ENCODE peak calls at places on chromosomes 13 and 19, in four cellular contexts. One of them, this sample, is unnamed. For H3K4me1, the result is how much of the 10 kb centered on the place peaks cover.

GRCh38 chr19:17172624-17173345 is 42.4 kb upstream of the USE1 start:
- DNase-seq in PC-3: no peak
- DNase-seq in IMR-90: no peak
- DNase-seq in adrenal gland: no peak
- DNase-seq in this sample: no peak

GRCh38 chr13:66704110-66704509 is 526.0 kb downstream of the PCDH9 start:
- DNase-seq in IMR-90: no peak
- DNase-seq in adrenal gland: no peak
- DNase-seq in PC-3: no peak
- DNase-seq in this sample: no peak

GRCh38 chr19:35717665-35718344 is at the start of gene KMT2B:
- DNase-seq in IMR-90: no peak
- DNase-seq in adrenal gland: no peak
- DNase-seq in PC-3: peak
- DNase-seq in this sample: peak

GRCh38 chr13:25966086-25966485 is 85.7 kb downstream of the SHISA2 start:
- DNase-seq in PC-3: peak
- DNase-seq in IMR-90: no peak
- DNase-seq in adrenal gland: no peak
- DNase-seq in this sample: no peak

GRCh38 chr13:24281188-24282008 is 28.0 kb upstream of the C1QTNF9 start:
- DNase-seq in IMR-90: no peak
- DNase-seq in PC-3: no peak
- DNase-seq in adrenal gland: peak
- DNase-seq in this sample: no peak

GRCh38 chr13:30581582-30581981 is 36.1 kb upstream of the USPL1 start:
- DNase-seq in IMR-90: peak
- DNase-seq in PC-3: peak
- DNase-seq in adrenal gland: no peak
- DNase-seq in this sample: no peak

GRCh38 chr19:18607222-18608101 is 863 bp upstream of the CRLF1 start:
- DNase-seq in adrenal gland: no peak
- DNase-seq in IMR-90: no peak
- DNase-seq in PC-3: no peak
- DNase-seq in this sample: no peak

GRCh38 chr19:18251587-18252369 is 22.5 kb downstream of the IQCN start:
- DNase-seq in adrenal gland: peak
- DNase-seq in PC-3: peak
- DNase-seq in IMR-90: peak
- DNase-seq in this sample: peak

GRCh38 chr13:65453982-65454381 is 1776.2 kb downstream of the PCDH9 start:
- DNase-seq in IMR-90: no peak
- DNase-seq in adrenal gland: no peak
- DNase-seq in PC-3: no peak
- DNase-seq in this sample: no peak

GRCh38 chr13:53605306-53605705 is 576.7 kb downstream of the OLFM4 start:
- DNase-seq in IMR-90: no peak
- DNase-seq in adrenal gland: no peak
- DNase-seq in PC-3: no peak
- DNase-seq in this sample: no peak

GRCh38 chr19:42394751-42395150 is 4.7 kb upstream of the CNFN start:
- DNase-seq in adrenal gland: no peak
- DNase-seq in PC-3: no peak
- DNase-seq in IMR-90: peak
- DNase-seq in this sample: no peak

GRCh38 chr19:4174895-4175668 is 7.3 kb downstream of the SIRT6 start:
- DNase-seq in adrenal gland: no peak
- DNase-seq in IMR-90: no peak
- DNase-seq in PC-3: no peak
- DNase-seq in this sample: no peak

GRCh38 chr13:40504641-40505040 is 161.8 kb downstream of the FOXO1 start:
- DNase-seq in PC-3: no peak
- DNase-seq in IMR-90: no peak
- DNase-seq in adrenal gland: no peak
- DNase-seq in this sample: no peak

GRCh38 chr13:89550842-89551422 is 1796.6 kb upstream of the MIR17HG start:
- DNase-seq in IMR-90: no peak
- DNase-seq in PC-3: peak
- DNase-seq in adrenal gland: no peak
- DNase-seq in this sample: peak

GRCh38 chr13:30158774-30159445 is 148.4 kb downstream of the KATNAL1 start:
- DNase-seq in IMR-90: peak
- DNase-seq in adrenal gland: no peak
- DNase-seq in PC-3: peak
- DNase-seq in this sample: no peak

GRCh38 chr19:35458821-35459391 is 10.8 kb downstream of the FFAR2 start:
- DNase-seq in IMR-90: no peak
- DNase-seq in adrenal gland: no peak
- DNase-seq in PC-3: no peak
- DNase-seq in this sample: no peak

GRCh38 chr19:16259385-16260159 is 61.9 kb downstream of the AP1M1 start:
- DNase-seq in adrenal gland: no peak
- DNase-seq in PC-3: no peak
- DNase-seq in IMR-90: no peak
- DNase-seq in this sample: no peak

GRCh38 chr13:109818891-109819290 is 32.5 kb upstream of the IRS2 start:
- DNase-seq in PC-3: no peak
- DNase-seq in IMR-90: no peak
- DNase-seq in adrenal gland: no peak
- DNase-seq in this sample: no peak

GRCh38 chr19:35792312-35792711 is 16.9 kb downstream of the ARHGAP33 start:
- DNase-seq in PC-3: no peak
- DNase-seq in adrenal gland: no peak
- DNase-seq in IMR-90: no peak
- DNase-seq in this sample: no peak

GRCh38 chr19:41882568-41883462 is at the start of gene ARHGEF1:
- DNase-seq in adrenal gland: no peak
- DNase-seq in IMR-90: no peak
- DNase-seq in PC-3: peak
- DNase-seq in this sample: peak

GRCh38 chr19:19540707-19541515 is 2.8 kb downstream of the CILP2 start:
- DNase-seq in IMR-90: no peak
- DNase-seq in adrenal gland: no peak
- DNase-seq in PC-3: peak
- DNase-seq in this sample: peak

GRCh38 chr13:67230774-67231480 is 791 bp upstream of the PCDH9 start:
- DNase-seq in PC-3: peak
- DNase-seq in IMR-90: peak
- DNase-seq in adrenal gland: peak
- DNase-seq in this sample: peak

GRCh38 chr13:42048625-42049453 is at the start of gene DGKH:
- DNase-seq in PC-3: peak
- DNase-seq in adrenal gland: peak
- DNase-seq in IMR-90: peak
- DNase-seq in this sample: peak

GRCh38 chr13:67464154-67464553 is 234.0 kb upstream of the PCDH9 start:
- DNase-seq in PC-3: no peak
- DNase-seq in IMR-90: no peak
- DNase-seq in adrenal gland: no peak
- DNase-seq in this sample: no peak

GRCh38 chr19:18780081-18780480 is 11.0 kb downstream of the COMP start:
- DNase-seq in PC-3: no peak
- DNase-seq in IMR-90: no peak
- DNase-seq in adrenal gland: no peak
- DNase-seq in this sample: no peak

GRCh38 chr13:40664100-40665060 is 2.1 kb downstream of the FOXO1 start:
- DNase-seq in IMR-90: no peak
- DNase-seq in PC-3: peak
- DNase-seq in adrenal gland: peak
- DNase-seq in this sample: peak

GRCh38 chr19:1944088-1944915 is 3.3 kb downstream of the CSNK1G2 start:
- DNase-seq in IMR-90: no peak
- DNase-seq in PC-3: no peak
- DNase-seq in adrenal gland: no peak
- DNase-seq in this sample: no peak

GRCh38 chr19:52621376-52621775 is 16.8 kb downstream of the ZNF83 start:
- DNase-seq in adrenal gland: no peak
- DNase-seq in IMR-90: no peak
- DNase-seq in PC-3: no peak
- DNase-seq in this sample: no peak

GRCh38 chr13:81480634-81481033 is 1139.7 kb upstream of the SPRY2 start:
- DNase-seq in IMR-90: no peak
- DNase-seq in PC-3: peak
- DNase-seq in adrenal gland: no peak
- DNase-seq in this sample: peak

GRCh38 chr19:27805848-27806247 is 1407.1 kb downstream of the UQCRFS1 start:
- DNase-seq in PC-3: no peak
- DNase-seq in adrenal gland: no peak
- DNase-seq in IMR-90: no peak
- DNase-seq in this sample: no peak

GRCh38 chr13:47457631-47458030 is 543.4 kb downstream of the SUCLA2 start:
- DNase-seq in PC-3: no peak
- DNase-seq in IMR-90: peak
- DNase-seq in adrenal gland: no peak
- DNase-seq in this sample: peak

GRCh38 chr13:107767119-107767518 is 448.2 kb downstream of the LIG4 start:
- DNase-seq in PC-3: peak
- DNase-seq in IMR-90: no peak
- DNase-seq in adrenal gland: peak
- DNase-seq in this sample: no peak

DNA sequence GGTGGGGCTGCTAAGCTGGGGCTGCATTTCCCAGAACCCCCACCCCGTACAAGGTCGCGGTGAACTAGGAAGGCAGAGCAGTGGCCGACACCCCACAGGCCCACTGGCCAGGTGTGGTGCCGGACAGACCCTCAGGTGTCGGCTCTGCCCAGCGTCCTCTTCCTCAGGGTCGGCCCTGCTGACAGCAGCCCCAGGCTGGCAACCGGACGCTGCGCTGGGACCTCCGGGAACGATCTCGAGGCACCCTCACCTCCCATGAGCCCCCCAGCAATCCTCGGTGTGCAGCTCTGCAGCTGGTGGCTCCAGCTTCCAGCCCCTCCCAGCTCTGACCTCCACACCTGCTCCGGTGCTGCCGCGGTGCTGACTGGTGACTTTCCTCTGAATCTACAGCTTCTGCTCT is 142.9 kb upstream of the SPACA7 start:
- DNase-seq in adrenal gland: no peak
- DNase-seq in PC-3: no peak
- DNase-seq in IMR-90: no peak
- DNase-seq in this sample: no peak
- TF ChIP-seq CTCF in adrenal gland: no peak
- TF ChIP-seq CTCF in PC-3: no peak
- TF ChIP-seq CTCF in IMR-90: no peak
- TF ChIP-seq CTCF in this sample: no peak

DNA sequence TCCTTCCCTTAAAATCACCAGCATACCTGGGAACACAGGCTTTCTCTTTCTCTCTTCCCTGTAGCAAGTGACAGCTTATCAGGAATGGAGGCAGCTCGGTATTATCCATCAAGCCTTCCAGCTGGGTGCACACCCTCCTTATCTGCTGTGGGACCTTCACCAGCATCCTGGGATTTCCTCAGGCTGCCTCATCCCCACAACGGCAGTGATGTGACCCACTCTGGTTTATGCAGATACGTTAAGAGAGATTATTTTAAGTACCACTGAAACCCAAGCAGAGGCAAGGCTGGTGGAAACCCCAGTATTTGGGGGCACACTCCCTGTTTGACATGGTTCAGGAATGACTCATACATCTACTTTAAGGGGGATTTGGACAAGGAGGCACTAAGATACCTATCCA is 192.1 kb downstream of the TM9SF2 start:
- DNase-seq in PC-3: no peak
- DNase-seq in IMR-90: no peak
- DNase-seq in adrenal gland: no peak
- DNase-seq in this sample: no peak
- H3K4me1 ChIP-seq in PC-3: under half
- H3K4me1 ChIP-seq in IMR-90: under half
- H3K4me1 ChIP-seq in adrenal gland: under half
- H3K4me1 ChIP-seq in this sample: under half

GRCh38 chr19:37226248-37226647 is 8.2 kb downstream of the ZNF383 start:
- DNase-seq in IMR-90: no peak
- DNase-seq in PC-3: no peak
- DNase-seq in adrenal gland: no peak
- DNase-seq in this sample: no peak

DNA sequence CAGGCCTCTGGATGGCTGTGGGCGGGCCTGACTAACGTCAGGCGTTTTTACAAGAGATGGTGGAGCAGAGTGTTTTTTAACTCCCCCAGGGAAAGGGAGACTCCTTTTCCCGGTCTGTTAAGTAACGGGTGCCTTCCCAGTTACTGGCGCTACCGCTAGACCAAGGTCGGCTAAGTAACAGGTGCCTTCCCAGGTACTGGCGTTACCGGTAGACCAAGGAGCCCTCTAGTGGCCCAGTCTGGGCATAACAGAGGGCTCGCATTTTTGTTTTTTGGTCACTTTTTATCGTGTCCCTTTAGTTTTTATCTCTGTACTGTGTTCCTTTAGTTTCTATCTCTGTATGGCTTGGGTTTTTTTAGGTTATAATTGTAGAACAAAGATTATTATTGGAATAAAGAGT is 10.0 kb downstream of the ZNF383 start:
- DNase-seq in PC-3: peak
- DNase-seq in adrenal gland: no peak
- DNase-seq in IMR-90: no peak
- DNase-seq in this sample: no peak
- TF ChIP-seq CTCF in PC-3: peak
- TF ChIP-seq CTCF in adrenal gland: peak
- TF ChIP-seq CTCF in IMR-90: peak
- TF ChIP-seq CTCF in this sample: peak

DNA sequence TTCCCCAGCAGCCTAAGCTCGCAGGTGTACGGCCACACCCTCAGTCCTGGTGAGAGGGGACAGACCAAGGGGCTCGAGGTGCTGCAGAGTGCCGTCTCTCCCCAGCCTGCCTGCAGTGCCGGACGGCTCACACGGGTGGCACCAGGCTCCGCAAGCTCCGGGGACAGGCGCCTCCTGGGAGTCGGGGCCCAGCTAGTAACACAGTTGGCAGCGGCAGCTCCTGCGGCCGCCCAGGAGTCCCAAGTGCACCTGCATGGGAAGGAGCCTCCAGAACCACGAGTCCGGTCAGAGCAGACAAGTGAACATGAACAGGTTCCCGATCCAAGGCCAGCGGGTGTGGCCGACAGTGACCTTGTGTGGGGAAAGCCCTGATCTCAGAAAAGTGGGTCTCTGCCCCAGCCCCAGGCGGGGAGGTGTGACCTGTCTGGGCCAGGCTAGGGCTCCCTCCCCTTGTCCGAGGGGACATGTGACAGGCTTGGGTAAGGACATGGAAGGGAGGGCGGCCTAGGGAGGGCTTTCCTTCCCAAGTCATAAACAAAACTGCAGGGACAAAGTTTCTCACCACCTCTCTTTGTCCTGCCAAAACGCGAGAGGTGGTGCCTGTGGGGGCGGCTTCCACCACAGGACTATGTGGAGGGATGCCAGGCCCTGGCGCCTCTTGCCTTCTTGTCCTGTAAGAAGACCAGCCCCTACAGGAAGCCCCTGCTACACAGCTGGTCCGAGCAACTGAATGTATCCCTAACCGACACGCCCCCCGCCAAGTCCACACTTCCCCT is 46.5 kb downstream of the MLLT1 start:
- DNase-seq in PC-3: no peak
- DNase-seq in IMR-90: peak
- DNase-seq in adrenal gland: peak
- DNase-seq in this sample: no peak
- H3K4me1 ChIP-seq in PC-3: under half
- H3K4me1 ChIP-seq in IMR-90: under half
- H3K4me1 ChIP-seq in adrenal gland: under half
- H3K4me1 ChIP-seq in this sample: half or more